ENCODE peak calls at places on chromosomes 6 and 20, in ten cellular contexts. One of them, this sample, is unnamed. For H3K4me1, the result is how much of the 10 kb centered on the place peaks cover.

GRCh38 chr20:22716824-22717351 is 132.5 kb upstream of the FOXA2 start:
- DNase-seq in A549: peak
- DNase-seq in tibial nerve: no peak
- DNase-seq in transverse colon: no peak
- DNase-seq in sigmoid colon: no peak
- DNase-seq in spleen: no peak
- DNase-seq in esophagus squamous epithelium: no peak
- DNase-seq in stomach: peak
- DNase-seq in gastrocnemius medialis: no peak
- DNase-seq in right lobe of liver: no peak
- DNase-seq in this sample: no peak

GRCh38 chr6:112216699-112217551 is 37.4 kb downstream of the LAMA4 start:
- DNase-seq in A549: no peak
- DNase-seq in tibial nerve: no peak
- DNase-seq in transverse colon: no peak
- DNase-seq in sigmoid colon: no peak
- DNase-seq in spleen: no peak
- DNase-seq in esophagus squamous epithelium: no peak
- DNase-seq in stomach: no peak
- DNase-seq in gastrocnemius medialis: no peak
- DNase-seq in right lobe of liver: no peak
- DNase-seq in this sample: no peak

GRCh38 chr6:43644940-43645612 is at the start of gene RSPH9:
- DNase-seq in A549: no peak
- DNase-seq in tibial nerve: peak
- DNase-seq in transverse colon: peak
- DNase-seq in sigmoid colon: peak
- DNase-seq in spleen: peak
- DNase-seq in esophagus squamous epithelium: no peak
- DNase-seq in stomach: peak
- DNase-seq in gastrocnemius medialis: peak
- DNase-seq in right lobe of liver: peak
- DNase-seq in this sample: peak

GRCh38 chr6:39037707-39038106 is 10.9 kb upstream of the GLP1R start:
- DNase-seq in A549: no peak
- DNase-seq in tibial nerve: no peak
- DNase-seq in transverse colon: no peak
- DNase-seq in sigmoid colon: no peak
- DNase-seq in spleen: no peak
- DNase-seq in esophagus squamous epithelium: no peak
- DNase-seq in stomach: no peak
- DNase-seq in gastrocnemius medialis: no peak
- DNase-seq in right lobe of liver: no peak
- DNase-seq in this sample: peak

GRCh38 chr6:125794342-125795137 is 3.8 kb downstream of the NCOA7 start:
- DNase-seq in A549: no peak
- DNase-seq in tibial nerve: no peak
- DNase-seq in transverse colon: no peak
- DNase-seq in sigmoid colon: no peak
- DNase-seq in spleen: no peak
- DNase-seq in esophagus squamous epithelium: no peak
- DNase-seq in stomach: no peak
- DNase-seq in gastrocnemius medialis: no peak
- DNase-seq in right lobe of liver: no peak
- DNase-seq in this sample: no peak

GRCh38 chr6:10054662-10055061 is 360.2 kb downstream of the TFAP2A start:
- DNase-seq in A549: no peak
- DNase-seq in tibial nerve: no peak
- DNase-seq in transverse colon: no peak
- DNase-seq in sigmoid colon: no peak
- DNase-seq in spleen: no peak
- DNase-seq in esophagus squamous epithelium: no peak
- DNase-seq in stomach: no peak
- DNase-seq in gastrocnemius medialis: no peak
- DNase-seq in right lobe of liver: no peak
- DNase-seq in this sample: no peak

GRCh38 chr20:57025666-57026065 is 240.8 kb downstream of the BMP7 start:
- DNase-seq in A549: no peak
- DNase-seq in tibial nerve: no peak
- DNase-seq in transverse colon: no peak
- DNase-seq in sigmoid colon: no peak
- DNase-seq in spleen: no peak
- DNase-seq in esophagus squamous epithelium: no peak
- DNase-seq in stomach: no peak
- DNase-seq in gastrocnemius medialis: no peak
- DNase-seq in right lobe of liver: no peak
- DNase-seq in this sample: no peak

GRCh38 chr6:80316655-80317332 is 210.3 kb downstream of the BCKDHB start:
- DNase-seq in A549: no peak
- DNase-seq in tibial nerve: no peak
- DNase-seq in transverse colon: no peak
- DNase-seq in sigmoid colon: no peak
- DNase-seq in spleen: no peak
- DNase-seq in esophagus squamous epithelium: no peak
- DNase-seq in stomach: no peak
- DNase-seq in gastrocnemius medialis: no peak
- DNase-seq in right lobe of liver: no peak
- DNase-seq in this sample: no peak

GRCh38 chr6:122704086-122704485 is 75.4 kb upstream of the FABP7 start:
- DNase-seq in A549: no peak
- DNase-seq in tibial nerve: no peak
- DNase-seq in transverse colon: no peak
- DNase-seq in sigmoid colon: no peak
- DNase-seq in spleen: no peak
- DNase-seq in esophagus squamous epithelium: no peak
- DNase-seq in stomach: no peak
- DNase-seq in gastrocnemius medialis: no peak
- DNase-seq in right lobe of liver: no peak
- DNase-seq in this sample: no peak

GRCh38 chr20:36593347-36593746 is 12.2 kb upstream of the RAB5IF start:
- DNase-seq in A549: no peak
- DNase-seq in tibial nerve: no peak
- DNase-seq in transverse colon: no peak
- DNase-seq in sigmoid colon: no peak
- DNase-seq in spleen: no peak
- DNase-seq in esophagus squamous epithelium: no peak
- DNase-seq in stomach: no peak
- DNase-seq in gastrocnemius medialis: no peak
- DNase-seq in right lobe of liver: no peak
- DNase-seq in this sample: no peak

GRCh38 chr6:3247255-3248146 is 11.2 kb upstream of the PSMG4 start:
- DNase-seq in A549: peak
- DNase-seq in tibial nerve: no peak
- DNase-seq in transverse colon: peak
- DNase-seq in sigmoid colon: peak
- DNase-seq in spleen: no peak
- DNase-seq in esophagus squamous epithelium: no peak
- DNase-seq in stomach: peak
- DNase-seq in gastrocnemius medialis: no peak
- DNase-seq in right lobe of liver: peak
- DNase-seq in this sample: peak
- TF ChIP-seq POLR2A in A549: no peak
- TF ChIP-seq POLR2A in tibial nerve: no peak
- TF ChIP-seq POLR2A in transverse colon: no peak
- TF ChIP-seq POLR2A in sigmoid colon: no peak
- TF ChIP-seq POLR2A in spleen: no peak
- TF ChIP-seq POLR2A in esophagus squamous epithelium: no peak
- TF ChIP-seq POLR2A in stomach: no peak
- TF ChIP-seq POLR2A in gastrocnemius medialis: no peak
- TF ChIP-seq POLR2A in right lobe of liver: no peak
- TF ChIP-seq POLR2A in this sample: no peak

GRCh38 chr20:62611012-62611411 is 31.3 kb upstream of the SLCO4A1 start:
- DNase-seq in A549: no peak
- DNase-seq in tibial nerve: no peak
- DNase-seq in transverse colon: no peak
- DNase-seq in sigmoid colon: no peak
- DNase-seq in spleen: no peak
- DNase-seq in esophagus squamous epithelium: no peak
- DNase-seq in stomach: no peak
- DNase-seq in gastrocnemius medialis: no peak
- DNase-seq in right lobe of liver: no peak
- DNase-seq in this sample: no peak

GRCh38 chr20:62607366-62608217 is 34.7 kb upstream of the SLCO4A1 start:
- DNase-seq in A549: no peak
- DNase-seq in tibial nerve: no peak
- DNase-seq in transverse colon: no peak
- DNase-seq in sigmoid colon: no peak
- DNase-seq in spleen: no peak
- DNase-seq in esophagus squamous epithelium: no peak
- DNase-seq in stomach: no peak
- DNase-seq in gastrocnemius medialis: no peak
- DNase-seq in right lobe of liver: no peak
- DNase-seq in this sample: no peak

GRCh38 chr20:62609811-62610757 is 32.2 kb upstream of the SLCO4A1 start:
- DNase-seq in A549: no peak
- DNase-seq in tibial nerve: no peak
- DNase-seq in transverse colon: no peak
- DNase-seq in sigmoid colon: no peak
- DNase-seq in spleen: no peak
- DNase-seq in esophagus squamous epithelium: no peak
- DNase-seq in stomach: no peak
- DNase-seq in gastrocnemius medialis: no peak
- DNase-seq in right lobe of liver: no peak
- DNase-seq in this sample: no peak

GRCh38 chr20:62608218-62608565 is 34.1 kb upstream of the SLCO4A1 start:
- DNase-seq in A549: no peak
- DNase-seq in tibial nerve: no peak
- DNase-seq in transverse colon: no peak
- DNase-seq in sigmoid colon: no peak
- DNase-seq in spleen: no peak
- DNase-seq in esophagus squamous epithelium: no peak
- DNase-seq in stomach: no peak
- DNase-seq in gastrocnemius medialis: no peak
- DNase-seq in right lobe of liver: no peak
- DNase-seq in this sample: no peak

GRCh38 chr20:62609170-62609786 is 33.0 kb upstream of the SLCO4A1 start:
- DNase-seq in A549: no peak
- DNase-seq in tibial nerve: no peak
- DNase-seq in transverse colon: no peak
- DNase-seq in sigmoid colon: no peak
- DNase-seq in spleen: no peak
- DNase-seq in esophagus squamous epithelium: no peak
- DNase-seq in stomach: no peak
- DNase-seq in gastrocnemius medialis: no peak
- DNase-seq in right lobe of liver: no peak
- DNase-seq in this sample: no peak
- H3K4me1 ChIP-seq in A549: under half
- H3K4me1 ChIP-seq in tibial nerve: under half
- H3K4me1 ChIP-seq in transverse colon: under half
- H3K4me1 ChIP-seq in sigmoid colon: under half
- H3K4me1 ChIP-seq in spleen: under half
- H3K4me1 ChIP-seq in esophagus squamous epithelium: under half
- H3K4me1 ChIP-seq in stomach: under half
- H3K4me1 ChIP-seq in gastrocnemius medialis: under half
- H3K4me1 ChIP-seq in right lobe of liver: under half
- H3K4me1 ChIP-seq in this sample: under half

GRCh38 chr6:2960935-2961334 is 10.4 kb downstream of the SERPINB6 start:
- DNase-seq in A549: no peak
- DNase-seq in tibial nerve: no peak
- DNase-seq in transverse colon: no peak
- DNase-seq in sigmoid colon: no peak
- DNase-seq in spleen: no peak
- DNase-seq in esophagus squamous epithelium: no peak
- DNase-seq in stomach: no peak
- DNase-seq in gastrocnemius medialis: no peak
- DNase-seq in right lobe of liver: no peak
- DNase-seq in this sample: no peak

GRCh38 chr6:2962636-2963035 is 8.7 kb downstream of the SERPINB6 start:
- DNase-seq in A549: no peak
- DNase-seq in tibial nerve: no peak
- DNase-seq in transverse colon: no peak
- DNase-seq in sigmoid colon: no peak
- DNase-seq in spleen: no peak
- DNase-seq in esophagus squamous epithelium: no peak
- DNase-seq in stomach: no peak
- DNase-seq in gastrocnemius medialis: no peak
- DNase-seq in right lobe of liver: no peak
- DNase-seq in this sample: no peak

GRCh38 chr6:2961491-2961890 is 9.9 kb downstream of the SERPINB6 start:
- DNase-seq in A549: no peak
- DNase-seq in tibial nerve: no peak
- DNase-seq in transverse colon: no peak
- DNase-seq in sigmoid colon: no peak
- DNase-seq in spleen: no peak
- DNase-seq in esophagus squamous epithelium: no peak
- DNase-seq in stomach: no peak
- DNase-seq in gastrocnemius medialis: no peak
- DNase-seq in right lobe of liver: no peak
- DNase-seq in this sample: no peak

GRCh38 chr6:2963756-2964155 is 7.6 kb downstream of the SERPINB6 start:
- DNase-seq in A549: no peak
- DNase-seq in tibial nerve: no peak
- DNase-seq in transverse colon: no peak
- DNase-seq in sigmoid colon: no peak
- DNase-seq in spleen: no peak
- DNase-seq in esophagus squamous epithelium: no peak
- DNase-seq in stomach: no peak
- DNase-seq in gastrocnemius medialis: peak
- DNase-seq in right lobe of liver: no peak
- DNase-seq in this sample: no peak

DNA sequence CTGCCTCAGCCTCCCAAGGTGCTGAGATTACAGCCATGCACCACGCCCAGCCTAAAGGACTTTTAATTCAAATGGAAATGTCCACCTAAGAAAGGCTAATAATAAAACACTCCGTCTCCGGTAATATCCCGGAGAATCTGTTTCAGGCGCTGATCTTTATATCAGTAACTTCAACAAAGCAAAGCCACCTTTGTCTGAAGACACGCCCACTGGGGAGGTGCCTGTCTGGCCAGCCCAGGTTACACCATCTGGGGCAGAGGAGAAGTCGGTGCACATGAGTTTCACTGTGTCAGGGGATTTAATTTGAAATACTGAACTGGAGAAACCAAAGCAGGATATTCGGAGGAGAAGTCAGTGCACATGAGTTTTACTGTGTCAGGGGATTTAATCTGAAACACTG is 9.4 kb downstream of the SERPINB6 start:
- DNase-seq in A549: no peak
- DNase-seq in tibial nerve: no peak
- DNase-seq in transverse colon: peak
- DNase-seq in sigmoid colon: no peak
- DNase-seq in spleen: no peak
- DNase-seq in esophagus squamous epithelium: no peak
- DNase-seq in stomach: peak
- DNase-seq in gastrocnemius medialis: no peak
- DNase-seq in right lobe of liver: no peak
- DNase-seq in this sample: no peak
- TF ChIP-seq POLR2A in A549: no peak
- TF ChIP-seq POLR2A in tibial nerve: no peak
- TF ChIP-seq POLR2A in transverse colon: no peak
- TF ChIP-seq POLR2A in sigmoid colon: no peak
- TF ChIP-seq POLR2A in spleen: no peak
- TF ChIP-seq POLR2A in esophagus squamous epithelium: no peak
- TF ChIP-seq POLR2A in stomach: no peak
- TF ChIP-seq POLR2A in gastrocnemius medialis: no peak
- TF ChIP-seq POLR2A in right lobe of liver: no peak
- TF ChIP-seq POLR2A in this sample: no peak

DNA sequence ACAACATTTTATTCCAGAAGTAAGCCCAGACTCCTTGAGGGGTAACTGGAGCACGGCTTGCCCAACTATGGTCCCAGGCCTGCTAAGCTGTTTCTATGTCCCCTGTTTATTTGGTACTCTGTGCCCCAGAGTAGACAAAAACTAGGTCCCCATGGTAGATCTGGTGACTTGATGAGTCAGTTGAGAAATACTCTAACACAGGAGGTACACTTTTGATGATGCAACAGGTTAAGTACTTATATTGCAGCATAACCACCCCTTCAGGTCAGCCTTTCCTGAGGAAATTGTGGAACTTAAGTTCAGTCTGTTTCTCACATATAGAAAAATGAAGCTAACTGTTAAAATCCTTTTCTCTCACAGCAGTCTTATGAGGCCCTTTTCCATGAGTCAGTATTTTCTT is 19.6 kb downstream of the TTPAL start:
- DNase-seq in A549: no peak
- DNase-seq in tibial nerve: no peak
- DNase-seq in transverse colon: no peak
- DNase-seq in sigmoid colon: no peak
- DNase-seq in spleen: no peak
- DNase-seq in esophagus squamous epithelium: no peak
- DNase-seq in stomach: no peak
- DNase-seq in gastrocnemius medialis: peak
- DNase-seq in right lobe of liver: no peak
- DNase-seq in this sample: no peak
- H3K4me1 ChIP-seq in A549: under half
- H3K4me1 ChIP-seq in tibial nerve: under half
- H3K4me1 ChIP-seq in transverse colon: under half
- H3K4me1 ChIP-seq in sigmoid colon: under half
- H3K4me1 ChIP-seq in spleen: under half
- H3K4me1 ChIP-seq in esophagus squamous epithelium: under half
- H3K4me1 ChIP-seq in stomach: under half
- H3K4me1 ChIP-seq in gastrocnemius medialis: under half
- H3K4me1 ChIP-seq in right lobe of liver: under half
- H3K4me1 ChIP-seq in this sample: under half

This sample was measured in heart left ventricle.